ENCODE peak calls at places on chromosomes 6 and 20, in four cellular contexts. H is K562, P is SK-N-SH, U is HepG2. B is an unnamed sample.

GRCh38 chr6:102571236-102571908 is 1177.9 kb downstream of the GRIK2 start:
- DNase-seq in H (no peak), P (no peak), U (no peak), B (no peak)

GRCh38 chr6:27760464-27760863 is 151.7 kb downstream of the OR2B2 start:
- DNase-seq in P (no peak), H (peak; percentile 4), U (no peak), B (no peak)

GRCh38 chr6:117617766-117618035 is 15.4 kb upstream of the GOPC start:
- DNase-seq in H (no peak), P (no peak), U (no peak), B (no peak)

GRCh38 chr6:161434921-161435411 is 161.1 kb upstream of the AGPAT4 start:
- DNase-seq in H (no peak), U (no peak), P (no peak), B (no peak)

GRCh38 chr20:43379239-43379917 is 78.3 kb upstream of the SRSF6 start:
- DNase-seq in P (no peak), H (no peak), U (peak; percentile 27), B (no peak)

GRCh38 chr6:133889557-133890301 is 816 bp downstream of the TCF21 start:
- DNase-seq in P (peak; percentile 45), U (no peak), H (no peak), B (peak; percentile 62)

GRCh38 chr6:24719125-24719931 is at the start of gene C6orf62:
- DNase-seq in U (no peak), H (no peak), P (peak; percentile 35), B (no peak)

GRCh38 chr6:81901589-81901988 is 149.1 kb upstream of the TENT5A start:
- DNase-seq in P (no peak), H (no peak), U (no peak), B (no peak)

GRCh38 chr6:129206761-129207330 is 323.9 kb downstream of the LAMA2 start:
- DNase-seq in U (no peak), H (no peak), P (no peak), B (no peak)

GRCh38 chr20:24134284-24134683 is 145.7 kb upstream of the GGTLC1 start:
- DNase-seq in U (no peak), H (no peak), P (no peak), B (no peak)

GRCh38 chr6:127519469-127519785 is 292 bp upstream of the MTCL3 start:
- DNase-seq in H (no peak), P (no peak), U (no peak), B (no peak)

GRCh38 chr20:37744347-37744746 is 50.5 kb downstream of the CTNNBL1 start:
- DNase-seq in U (no peak), H (no peak), P (no peak), B (no peak)

GRCh38 chr6:501891-502601 is 110.5 kb downstream of the IRF4 start:
- DNase-seq in U (no peak), H (no peak), P (no peak), B (no peak)

GRCh38 chr6:6875818-6876470 is 231.8 kb upstream of the RREB1 start:
- DNase-seq in H (no peak), P (no peak), U (no peak), B (no peak)

GRCh38 chr6:163679753-163680152 is 265.2 kb downstream of the QKI start:
- DNase-seq in H (no peak), U (no peak), P (no peak), B (no peak)

GRCh38 chr6:112279044-112279916 is 24.9 kb upstream of the LAMA4 start:
- DNase-seq in H (no peak), P (no peak), U (no peak), B (no peak)

GRCh38 chr20:35600176-35600995 is 15.2 kb upstream of the SPAG4 start:
- DNase-seq in P (no peak), H (peak; percentile 8), U (no peak), B (peak; percentile 59)

GRCh38 chr20:18316166-18316565 is 27.8 kb downstream of the ZNF133 start:
- DNase-seq in U (no peak), P (no peak), H (no peak), B (no peak)

GRCh38 chr20:35497780-35498189 is 31.7 kb downstream of the C20orf173 start:
- DNase-seq in U (no peak), H (no peak), P (no peak), B (no peak)

GRCh38 chr6:169800668-169801395 is 49.4 kb downstream of the ERMARD start:
- DNase-seq in H (no peak), P (no peak), U (peak; percentile 91), B (no peak)

GRCh38 chr20:43843965-43844660 is 70.5 kb upstream of the TOX2 start:
- DNase-seq in H (no peak), U (no peak), P (no peak), B (no peak)

GRCh38 chr6:6547111-6547879 is 41.2 kb upstream of the LY86 start:
- DNase-seq in U (peak; percentile 70), P (peak; percentile 83), H (peak; percentile 87), B (peak; percentile 94)

GRCh38 chr6:140988780-140989179 is 1143.9 kb upstream of the GJE1 start:
- DNase-seq in U (no peak), H (no peak), P (no peak), B (no peak)

GRCh38 chr20:51042657-51043247 is 19.8 kb upstream of the KCNG1 start:
- DNase-seq in P (no peak), U (peak; percentile 54), H (no peak), B (peak; percentile 65)

GRCh38 chr20:5933802-5934436 is 16.4 kb downstream of the TRMT6 start:
- DNase-seq in H (no peak), P (peak; percentile 48), U (peak; percentile 71), B (no peak)

DNA sequence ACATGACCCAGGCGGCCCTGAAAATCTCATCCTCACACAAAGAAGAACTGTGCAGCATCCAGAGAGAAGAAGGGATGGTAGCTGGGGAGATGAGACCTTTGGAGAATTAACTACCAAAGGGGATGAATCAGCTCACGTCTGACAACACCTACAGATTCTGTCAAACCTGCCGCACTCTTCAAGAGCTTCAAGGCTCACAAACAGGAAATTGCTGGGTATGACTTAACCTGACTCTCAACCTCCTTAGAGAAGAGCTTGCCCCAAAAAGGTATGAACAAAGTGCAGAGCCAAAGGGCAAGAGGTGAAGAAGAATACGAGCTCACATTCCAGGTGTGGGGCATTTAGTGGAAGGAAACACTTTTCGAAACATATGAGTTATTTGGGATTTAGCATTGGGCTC is 139.8 kb downstream of the BACH2 start:
- DNase-seq in H (no peak), U (no peak), P (no peak), B (no peak)
- TF ChIP-seq FOXJ3 in H (no peak), U (no peak), P (no peak), B (no peak)

GRCh38 chr20:56993020-56993419 is 273.4 kb downstream of the BMP7 start:
- DNase-seq in U (no peak), P (no peak), H (no peak), B (no peak)

GRCh38 chr20:56996533-56996932 is 269.9 kb downstream of the BMP7 start:
- DNase-seq in P (no peak), H (no peak), U (no peak), B (no peak)

GRCh38 chr20:56995157-56995556 is 271.3 kb downstream of the BMP7 start:
- DNase-seq in P (no peak), H (no peak), U (no peak), B (no peak)

GRCh38 chr20:56994006-56994405 is 272.4 kb downstream of the BMP7 start:
- DNase-seq in H (no peak), U (no peak), P (no peak), B (no peak)

GRCh38 chr20:56995635-56996075 is 270.8 kb downstream of the BMP7 start:
- DNase-seq in P (peak; percentile 59), H (peak; percentile 60), U (peak; percentile 23), B (peak; percentile 78)
- TF ChIP-seq FOXJ3 in P (no peak), H (no peak), U (no peak), B (no peak)

GRCh38 chr20:47576516-47577033 is 74.9 kb downstream of the NCOA3 start:
- DNase-seq in H (peak; percentile 77), P (peak; percentile 72), U (peak; percentile 97), B (no peak)

GRCh38 chr20:47577271-47577670 is 75.6 kb downstream of the NCOA3 start:
- DNase-seq in H (no peak), U (no peak), P (no peak), B (no peak)

GRCh38 chr20:47574616-47575401 is 73.1 kb downstream of the NCOA3 start:
- DNase-seq in H (no peak), P (peak; percentile 62), U (no peak), B (no peak)

GRCh38 chr20:47573586-47573985 is 71.9 kb downstream of the NCOA3 start:
- DNase-seq in H (no peak), P (no peak), U (no peak), B (no peak)

DNA sequence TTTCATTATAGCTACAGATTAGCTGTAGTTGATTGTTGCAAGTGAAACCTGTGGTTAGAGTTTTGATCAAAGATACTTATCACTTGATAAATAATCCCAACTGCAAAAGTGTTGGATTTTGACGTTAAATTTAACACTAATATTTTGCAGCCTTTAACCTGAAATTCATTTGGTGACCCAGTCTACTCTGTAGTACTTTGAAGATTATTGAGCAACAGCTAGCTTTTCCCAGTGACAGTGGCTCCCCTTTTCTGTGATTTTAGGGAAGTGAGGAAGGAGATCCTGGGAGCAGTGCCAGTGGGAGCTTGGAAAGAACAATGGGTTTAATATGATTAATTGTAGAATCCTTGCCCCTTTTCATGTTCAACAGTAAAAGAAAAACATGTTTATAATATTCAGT is 76.9 kb downstream of the NCOA3 start:
- DNase-seq in P (no peak), U (no peak), H (no peak), B (no peak)
- TF ChIP-seq FOXJ3 in P (no peak), U (no peak), H (no peak), B (no peak)

GRCh38 chr20:61333484-61334108 is 81.5 kb downstream of the CDH4 start:
- DNase-seq in H (no peak), U (no peak), P (no peak), B (no peak)

GRCh38 chr20:61330441-61330840 is 78.4 kb downstream of the CDH4 start:
- DNase-seq in H (no peak), P (no peak), U (no peak), B (no peak)

GRCh38 chr20:61332016-61332975 is 80.2 kb downstream of the CDH4 start:
- DNase-seq in P (no peak), U (no peak), H (no peak), B (no peak)

GRCh38 chr20:61328906-61329558 is 77.0 kb downstream of the CDH4 start:
- DNase-seq in U (peak; percentile 15), P (no peak), H (peak; percentile 20), B (no peak)

GRCh38 chr20:61331542-61331941 is 79.5 kb downstream of the CDH4 start:
- DNase-seq in P (peak; percentile 32), U (no peak), H (no peak), B (no peak)
- TF ChIP-seq FOXJ3 in P (no peak), U (no peak), H (no peak), B (no peak)

GRCh38 chr6:166307082-166307980 is 861 bp downstream of the PRR18 start:
- DNase-seq in U (no peak), H (no peak), P (peak; percentile 73), B (peak; percentile 70)
- TF ChIP-seq FOXJ3 in U (no peak), H (no peak), P (no peak), B (no peak)

GRCh38 chr6:150406948-150407347 is 38.1 kb downstream of the IYD start:
- DNase-seq in P (no peak), H (no peak), U (no peak), B (no peak)
- TF ChIP-seq FOXJ3 in P (no peak), H (no peak), U (no peak), B (no peak)

B was measured in WTC11.